ENCODE peak calls at places on chromosomes 4 and X, in five cellular contexts. Z is astrocyte of the spinal cord, D is GM23248, I is AG10803, J is cardiac muscle cell. A is an unnamed sample.

GRCh38 chrX:136806891-136807410 is 26.2 kb upstream of the ARHGEF6 start:
- DNase-seq in Z (no peak), D (no peak), I (peak), J (no peak), A (no peak)

GRCh38 chrX:22520128-22520828 is 247.6 kb downstream of the CBLL2 start:
- DNase-seq in Z (no peak), D (peak), I (no peak), J (no peak), A (no peak)

GRCh38 chr4:25361253-25361652 is 15.8 kb upstream of the ANAPC4 start:
- DNase-seq in Z (no peak), D (no peak), I (no peak), J (no peak), A (no peak)

GRCh38 chr4:125313497-125313896 is 1.3 kb upstream of the FAT4 start:
- DNase-seq in Z (peak), D (peak), I (peak), J (peak), A (peak)

GRCh38 chr4:121182296-121182695 is 18.2 kb upstream of the TNIP3 start:
- DNase-seq in Z (peak), D (peak), I (peak), J (peak), A (no peak)

GRCh38 chr4:107546637-107547036 is 173.4 kb downstream of the PAPSS1 start:
- DNase-seq in Z (no peak), D (peak), I (no peak), J (no peak), A (no peak)

GRCh38 chrX:71492086-71493065 is 40.5 kb upstream of the OGT start:
- DNase-seq in Z (peak), D (peak), I (peak), J (peak), A (peak)

GRCh38 chr4:26891867-26892266 is 31.2 kb downstream of the STIM2 start:
- DNase-seq in Z (no peak), D (no peak), I (no peak), J (no peak), A (no peak)

GRCh38 chrX:56728321-56728720 is 722 bp upstream of the NBDY start:
- DNase-seq in Z (peak), D (peak), I (no peak), J (peak), A (no peak)

GRCh38 chrX:51494409-51494808 is 2.0 kb downstream of the NUDT11 start:
- DNase-seq in Z (peak), D (peak), I (no peak), J (peak), A (no peak)

DNA sequence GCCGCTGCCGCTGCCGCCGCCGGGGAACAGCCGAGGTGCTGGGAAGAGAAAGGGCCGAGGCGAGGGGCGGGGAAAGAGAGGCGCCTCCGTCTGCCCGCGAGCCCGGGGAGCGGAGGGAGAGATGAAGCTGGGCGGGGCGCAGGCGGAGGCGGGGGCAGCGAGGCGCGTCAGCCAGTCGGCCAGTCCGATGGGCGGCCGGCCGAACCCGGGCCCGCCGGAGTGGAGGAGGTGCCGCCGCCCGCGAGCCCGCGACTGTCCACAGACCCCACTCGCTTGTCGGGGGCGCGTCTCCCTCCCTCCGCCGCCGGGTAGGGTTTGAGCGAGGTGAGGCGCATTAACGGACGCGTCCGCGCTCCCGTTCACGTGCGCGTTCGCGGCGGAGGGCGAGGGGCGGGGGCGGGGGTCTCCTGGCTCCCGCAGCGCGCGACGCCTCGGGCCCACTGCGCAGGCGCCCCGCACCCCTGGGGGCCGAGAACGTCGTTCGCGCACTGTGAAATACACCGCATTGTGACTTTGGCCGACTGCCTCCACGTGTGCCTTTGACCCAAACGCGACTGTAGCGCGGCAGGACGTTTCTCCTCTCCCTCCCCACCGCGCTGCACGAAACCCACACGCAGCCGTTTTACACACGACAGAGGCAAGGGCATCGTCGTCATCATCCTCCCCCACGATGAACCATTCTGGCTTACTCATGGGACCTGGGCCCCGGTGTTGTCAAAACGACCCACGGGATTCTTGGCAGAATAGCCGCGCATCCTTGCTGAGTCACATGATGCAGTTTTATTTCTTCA is at the start of gene NUDT11:
- DNase-seq in Z (peak), D (peak), I (peak), J (peak), A (peak)
- H3K4me3 ChIP-seq in Z (peak), D (peak), I (peak), J (peak), A (peak)

GRCh38 chr4:185735887-185736286 is 76.1 kb downstream of the SORBS2 start:
- DNase-seq in Z (no peak), D (no peak), I (no peak), J (no peak), A (no peak)

GRCh38 chr4:185738851-185739250 is 73.1 kb downstream of the SORBS2 start:
- DNase-seq in Z (no peak), D (no peak), I (no peak), J (no peak), A (no peak)

GRCh38 chr4:185738038-185738552 is 73.9 kb downstream of the SORBS2 start:
- DNase-seq in Z (peak), D (peak), I (peak), J (peak), A (no peak)

GRCh38 chr4:185734930-185735329 is 77.1 kb downstream of the SORBS2 start:
- DNase-seq in Z (no peak), D (no peak), I (no peak), J (no peak), A (no peak)

DNA sequence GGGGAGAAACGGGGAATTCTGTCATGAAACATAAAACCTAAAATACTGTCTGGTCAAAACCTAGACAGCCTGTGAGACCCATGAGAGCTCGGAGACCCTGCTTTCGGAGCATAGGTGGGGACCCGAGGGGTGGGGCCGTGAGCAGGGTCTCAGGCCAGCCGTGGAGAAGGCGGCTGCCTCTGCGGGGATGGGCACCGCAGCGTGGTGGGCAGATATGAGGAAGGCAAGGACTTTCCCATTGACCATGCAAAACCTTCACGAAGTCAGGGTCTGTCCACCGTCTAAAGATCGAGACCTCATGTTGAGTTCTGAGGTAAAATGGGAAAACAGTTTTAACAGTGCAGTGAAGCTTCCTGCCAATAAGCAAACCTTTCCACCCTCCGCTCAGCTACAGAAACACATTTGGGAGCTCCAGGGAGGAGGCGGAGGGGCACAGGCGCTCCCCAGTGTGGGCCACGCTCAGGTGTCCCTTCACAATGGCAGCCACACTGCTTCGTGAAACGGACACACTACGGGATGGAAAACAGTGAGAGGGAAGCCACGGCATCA is 74.4 kb downstream of the SORBS2 start:
- DNase-seq in Z (no peak), D (no peak), I (no peak), J (no peak), A (no peak)
- H3K4me3 ChIP-seq in Z (no peak), D (peak), I (peak), J (no peak), A (peak)

DNA sequence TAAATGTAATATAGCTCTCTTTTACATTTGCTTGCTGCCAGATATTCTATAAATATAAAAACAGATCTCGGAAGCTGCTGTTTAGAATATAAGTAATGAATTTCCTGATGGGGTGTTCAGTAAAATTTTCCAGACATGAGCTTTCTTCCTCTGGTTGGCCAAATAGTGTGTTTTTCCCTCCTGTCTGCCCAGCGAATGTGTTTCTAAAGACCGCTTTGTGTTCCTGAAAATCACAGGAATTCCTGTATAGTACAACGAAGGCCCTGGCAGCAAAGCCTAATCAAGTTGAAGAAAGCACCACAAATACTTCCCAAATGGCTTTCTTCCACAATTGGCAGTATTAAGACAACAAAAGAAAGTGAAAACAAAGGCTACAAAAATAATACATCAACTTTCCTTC is 494.1 kb downstream of the INPP4B start:
- DNase-seq in Z (no peak), D (no peak), I (no peak), J (no peak), A (no peak)
- H3K4me3 ChIP-seq in Z (no peak), D (peak), I (peak), J (no peak), A (no peak)

DNA sequence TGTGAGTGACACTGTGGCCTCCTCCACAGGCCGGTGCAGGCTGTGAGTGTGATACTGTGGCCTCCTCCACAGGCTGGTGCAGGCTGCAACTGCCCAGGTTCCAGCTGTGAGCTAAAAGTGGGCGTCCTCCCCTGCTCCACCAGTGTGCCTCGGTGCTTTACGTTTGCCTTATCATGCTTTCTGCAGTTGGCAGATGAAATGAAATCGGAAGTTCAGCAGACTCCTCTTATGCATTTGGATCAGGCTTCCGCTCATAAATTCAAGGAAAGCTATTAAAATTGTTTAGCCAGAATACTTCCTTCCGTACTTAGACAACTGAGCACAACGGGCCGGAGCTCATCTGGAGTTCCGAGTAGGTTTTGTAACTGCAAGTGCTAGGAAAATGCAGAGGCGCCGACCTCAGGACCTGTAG is 12.0 kb downstream of the CYP4V2 start:
- DNase-seq in Z (no peak), D (no peak), I (peak), J (peak), A (no peak)
- H3K4me3 ChIP-seq in Z (no peak), D (no peak), I (no peak), J (no peak), A (no peak)

DNA sequence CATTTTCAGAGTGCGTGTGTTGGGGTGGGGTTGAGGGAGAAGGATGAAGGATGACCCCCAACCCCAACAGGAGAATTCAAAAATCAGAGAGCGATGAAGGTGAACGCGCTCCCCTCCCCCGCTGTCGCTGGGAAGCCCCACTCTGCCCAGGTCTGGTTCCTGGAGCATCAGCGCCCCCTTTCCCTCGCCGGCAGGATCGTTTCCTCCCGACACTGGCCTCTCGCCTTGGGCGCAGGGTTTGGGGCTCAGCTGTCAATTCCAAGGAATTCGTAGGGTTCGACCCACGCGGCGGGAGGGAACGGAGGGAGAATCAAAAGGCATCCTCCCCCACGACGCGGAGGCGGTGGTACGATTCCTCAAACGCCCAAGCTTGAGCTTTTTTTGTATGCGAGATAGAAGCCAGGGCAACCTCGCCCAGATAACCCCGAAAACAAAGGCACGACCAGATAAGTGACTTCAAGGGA is 997 bp upstream of the PDGFRA start:
- DNase-seq in Z (peak), D (peak), I (peak), J (peak), A (peak)
- H3K4me3 ChIP-seq in Z (peak), D (peak), I (peak), J (peak), A (peak)

A was measured in uterus.